ENCODE peak calls at places on chromosomes 5 and 9, in four cellular contexts. U, R, W and F are unnamed samples.
A peak's percentile ranks its signal among the peaks of the same experiment; 100 is the strongest.

GRCh38 chr9:36470891-36471290 is 70.8 kb upstream of the RNF38 start:
- DNase-seq in U (no peak), R (no peak), W (no peak), F (no peak)

GRCh38 chr5:145825751-145826180 is 9.4 kb downstream of the PRELID2 start:
- DNase-seq in U (peak; percentile 42), R (peak; percentile 16), W (no peak), F (peak; percentile 69)

GRCh38 chr9:110334183-110334582 is 3.5 kb downstream of the TXNDC8 start:
- DNase-seq in U (no peak), R (no peak), W (no peak), F (no peak)

GRCh38 chr9:16601991-16602390 is 268.5 kb downstream of the BNC2 start:
- DNase-seq in U (no peak), R (no peak), W (no peak), F (no peak)

GRCh38 chr9:85514256-85514655 is 227.5 kb downstream of the AGTPBP1 start:
- DNase-seq in U (no peak), R (no peak), W (no peak), F (no peak)

GRCh38 chr5:127934791-127935256 is 148.7 kb upstream of the SLC12A2 start:
- DNase-seq in U (no peak), R (peak; percentile 48), W (peak; percentile 41), F (no peak)

GRCh38 chr9:113600871-113601545 is 137.5 kb downstream of the RGS3 start:
- DNase-seq in U (no peak), R (no peak), W (no peak), F (no peak)

GRCh38 chr9:136016882-136017812 is 56.0 kb upstream of the UBAC1 start:
- DNase-seq in U (peak; percentile 27), R (no peak), W (no peak), F (no peak)

GRCh38 chr5:111385970-111386831 is 126.1 kb downstream of the STARD4 start:
- DNase-seq in U (peak; percentile 60), R (no peak), W (no peak), F (no peak)

GRCh38 chr5:178277346-178277745 is 44.7 kb upstream of the PHYKPL start:
- DNase-seq in U (no peak), R (no peak), W (no peak), F (no peak)

GRCh38 chr5:112554089-112554977 is 135.3 kb upstream of the EPB41L4A start:
- DNase-seq in U (no peak), R (no peak), W (no peak), F (no peak)

GRCh38 chr5:143308726-143309125 is 94.8 kb downstream of the NR3C1 start:
- DNase-seq in U (no peak), R (no peak), W (no peak), F (no peak)

GRCh38 chr5:179060116-179061008 is at the start of gene ZNF354C:
- DNase-seq in U (peak; percentile 95), R (peak; percentile 81), W (peak; percentile 33), F (no peak)

GRCh38 chr9:131276107-131276888 is at the start of gene FAM78A:
- DNase-seq in U (peak; percentile 77), R (no peak), W (no peak), F (no peak)

GRCh38 chr9:92682269-92682668 is 12.3 kb upstream of the IPPK start:
- DNase-seq in U (no peak), R (no peak), W (no peak), F (no peak)

GRCh38 chr5:60521379-60522298 is 178.3 kb downstream of the DEPDC1B start:
- DNase-seq in U (no peak), R (no peak), W (no peak), F (no peak)

GRCh38 chr9:114691046-114691955 is 9.3 kb upstream of the TEX48 start:
- DNase-seq in U (no peak), R (no peak), W (no peak), F (no peak)
- TF ChIP-seq YY1 in U (peak; percentile 81), R (no peak), W (no peak), F (no peak)

GRCh38 chr9:124818431-124819281 is 34.6 kb upstream of the WDR38 start:
- DNase-seq in U (peak; percentile 71), R (no peak), W (no peak), F (peak; percentile 44)
- TF ChIP-seq YY1 in U (no peak), R (no peak), W (no peak), F (no peak)

DNA sequence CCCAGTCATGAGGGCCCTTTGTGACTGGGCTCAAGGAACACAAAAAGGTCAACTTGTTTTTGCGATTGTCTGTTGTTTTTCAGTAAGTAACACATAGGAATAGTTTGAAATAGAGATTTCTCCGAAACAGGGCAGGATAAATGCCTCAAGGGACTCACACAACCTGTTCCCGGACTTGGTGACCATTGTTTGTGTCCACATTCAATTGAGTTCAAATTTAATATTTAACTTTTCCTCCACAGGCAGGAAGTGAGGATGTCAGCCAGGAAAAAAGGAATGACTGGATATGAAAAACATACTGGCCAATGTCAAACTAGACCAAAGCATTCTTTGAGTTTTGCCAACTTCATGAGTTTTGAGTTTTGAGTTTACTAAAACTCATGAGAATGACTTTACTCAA is 72.7 kb downstream of the SPATA31C2 start:
- DNase-seq in U (no peak), R (no peak), W (no peak), F (no peak)
- TF ChIP-seq YY1 in U (no peak), R (no peak), W (no peak), F (no peak)

DNA sequence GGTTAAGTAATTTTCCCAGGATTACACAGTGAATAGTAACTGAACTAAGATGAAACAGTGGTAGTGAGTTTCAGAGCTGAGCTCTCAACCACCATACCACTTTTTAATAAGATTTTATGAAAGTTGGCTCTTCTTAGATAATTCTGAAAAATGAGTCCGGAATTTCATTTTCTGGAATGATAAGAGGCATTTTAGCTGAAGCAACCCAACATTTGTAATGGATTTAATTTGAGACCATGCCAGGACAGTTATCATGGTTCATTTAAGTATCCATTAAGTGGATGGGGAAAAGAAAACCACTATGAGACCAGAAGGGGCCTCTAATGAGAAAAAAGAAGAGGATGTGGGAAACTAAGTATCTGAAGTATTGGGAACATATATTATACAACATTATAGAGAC is 464.7 kb upstream of the C9orf72 start:
- DNase-seq in U (no peak), R (no peak), W (no peak), F (no peak)
- TF ChIP-seq YY1 in U (no peak), R (no peak), W (no peak), F (no peak)